ENCODE peak calls at places on chromosome 1, in ten cellular contexts. E is neural progenitor cell; C is M059J; R is osteocyte; Q is CD8-positive, alpha-beta memory T cell; W is PC-9; B is stimulated activated naive B cell treated with anti-CD40 and anti-IgM and Interleukin-4, amounts not matched to agents 10 μg/mL and 1 μg/mL and 100 μg/mL, for 72 hours; K is NCI-H1436 treated with DMSO at 0.1 percent for 48 hours; L is globus pallidus; F is tibial artery. Z is an unnamed sample.

GRCh38 chr1:111139234-111139955 is 498 bp downstream of the DRAM2 start:
- DNase-seq in E (peak), C (peak), R (peak), Q (no peak), W (no peak), B (peak), K (no peak), L (peak), F (peak), Z (peak)

GRCh38 chr1:229412056-229412455 is 21.8 kb downstream of the ACTA1 start:
- DNase-seq in E (no peak), C (no peak), R (no peak), Q (no peak), W (no peak), B (no peak), K (no peak), L (no peak), F (no peak), Z (no peak)

GRCh38 chr1:85504417-85504816 is 39.5 kb upstream of the DDAH1 start:
- DNase-seq in E (no peak), C (no peak), R (no peak), Q (no peak), W (no peak), B (no peak), K (no peak), L (no peak), F (no peak), Z (no peak)

GRCh38 chr1:193434319-193434718 is 247.9 kb upstream of the B3GALT2 start:
- DNase-seq in E (no peak), C (peak), R (no peak), Q (no peak), W (no peak), B (no peak), K (no peak), L (no peak), F (no peak), Z (no peak)

GRCh38 chr1:200415693-200416593 is 6.1 kb upstream of the ZNF281 start:
- DNase-seq in E (no peak), C (peak), R (no peak), Q (no peak), W (peak), B (no peak), K (no peak), L (no peak), F (peak), Z (peak)

GRCh38 chr1:8097077-8097799 is 71.1 kb upstream of the ERRFI1 start:
- DNase-seq in E (no peak), C (peak), R (no peak), Q (no peak), W (peak), B (peak), K (peak), L (no peak), F (no peak), Z (peak)

GRCh38 chr1:178937770-178938169 is 66.9 kb upstream of the ANGPTL1 start:
- DNase-seq in E (no peak), C (no peak), R (no peak), Q (no peak), W (no peak), B (no peak), K (no peak), L (no peak), F (no peak), Z (no peak)

GRCh38 chr1:24027838-24028468 is 47.8 kb upstream of the SRSF10 start:
- DNase-seq in E (no peak), C (peak), R (no peak), Q (no peak), W (no peak), B (no peak), K (no peak), L (peak), F (no peak), Z (no peak)

GRCh38 chr1:43565600-43566360 is 35.1 kb downstream of the PTPRF start:
- DNase-seq in E (peak), C (no peak), R (no peak), Q (no peak), W (no peak), B (no peak), K (no peak), L (no peak), F (no peak), Z (no peak)

Z was measured in Calu3.